ENCODE peak calls at places on chromosomes 16 and 17, in ten cellular contexts. R is HEK293T; L is stimulated activated CD8-positive, alpha-beta memory T cell treated with anti-CD3 and anti-CD28 coated beads, Interleukin-15, amount 100 ng/mL, for 4 hours; Y is SK-N-DZ; D is left colon; H is omental fat pad; Z is activated CD4-positive, alpha-beta T cell treated with anti-CD3 and anti-CD28 coated beads for 36 hours; E is fibroblast of gingiva; A is COLO829; N is hippocampal formation. G is an unnamed sample.

GRCh38 chr16:83258366-83258765 is 549.4 kb upstream of the HSBP1 start:
- DNase-seq in R (no peak), L (no peak), Y (no peak), D (no peak), H (no peak), Z (no peak), E (no peak), A (no peak), N (no peak), G (no peak)

GRCh38 chr17:27756467-27757371 is 43.6 kb downstream of the NOS2 start:
- DNase-seq in R (peak), L (peak), Y (peak), D (peak), H (peak), Z (peak), E (peak), A (peak), N (peak), G (peak)

GRCh38 chr17:42210046-42210445 is 15.8 kb upstream of the GHDC start:
- DNase-seq in R (no peak), L (no peak), Y (no peak), D (no peak), H (no peak), Z (no peak), E (no peak), A (no peak), N (no peak), G (no peak)

GRCh38 chr16:50466170-50466569 is 82.0 kb upstream of the NKD1 start:
- DNase-seq in R (no peak), L (no peak), Y (no peak), D (no peak), H (no peak), Z (no peak), E (no peak), A (no peak), N (no peak), G (no peak)

GRCh38 chr16:54467398-54467797 is 180.8 kb upstream of the IRX3 start:
- DNase-seq in R (no peak), L (no peak), Y (no peak), D (no peak), H (no peak), Z (no peak), E (no peak), A (no peak), N (no peak), G (no peak)

GRCh38 chr17:75645889-75646625 is 12.8 kb downstream of the SMIM5 start:
- DNase-seq in R (no peak), L (no peak), Y (no peak), D (peak), H (no peak), Z (no peak), E (no peak), A (no peak), N (peak), G (peak)

GRCh38 chr17:31144427-31144826 is 49.6 kb downstream of the NF1 start:
- DNase-seq in R (no peak), L (no peak), Y (no peak), D (no peak), H (no peak), Z (no peak), E (no peak), A (no peak), N (no peak), G (no peak)

GRCh38 chr17:14198013-14198412 is 38.6 kb downstream of the CDRT15 start:
- DNase-seq in R (no peak), L (no peak), Y (peak), D (no peak), H (no peak), Z (no peak), E (no peak), A (no peak), N (no peak), G (no peak)

GRCh38 chr16:57409870-57410585 is 5.5 kb downstream of the CCL17 start:
- DNase-seq in R (no peak), L (no peak), Y (peak), D (no peak), H (no peak), Z (no peak), E (no peak), A (no peak), N (no peak), G (no peak)

GRCh38 chr16:11668590-11669379 is 530 bp downstream of the SNN start:
- DNase-seq in R (no peak), L (no peak), Y (no peak), D (peak), H (no peak), Z (peak), E (no peak), A (no peak), N (no peak), G (peak)

GRCh38 chr17:8818047-8818446 is 18.9 kb upstream of the MFSD6L start:
- DNase-seq in R (no peak), L (no peak), Y (no peak), D (no peak), H (no peak), Z (no peak), E (no peak), A (no peak), N (no peak), G (no peak)

GRCh38 chr17:75896360-75897075 is at the start of gene TRIM65:
- DNase-seq in R (peak), L (peak), Y (peak), D (peak), H (no peak), Z (peak), E (peak), A (peak), N (peak), G (peak)

GRCh38 chr17:28982191-28982793 is 23.5 kb downstream of the SEZ6 start:
- DNase-seq in R (no peak), L (peak), Y (no peak), D (no peak), H (no peak), Z (peak), E (no peak), A (peak), N (no peak), G (peak)

GRCh38 chr16:19432429-19432828 is 14.7 kb downstream of the TMC5 start:
- DNase-seq in R (no peak), L (no peak), Y (no peak), D (no peak), H (no peak), Z (no peak), E (no peak), A (no peak), N (no peak), G (no peak)

GRCh38 chr16:86457621-86458456 is 52.5 kb upstream of the FOXF1 start:
- DNase-seq in R (no peak), L (no peak), Y (no peak), D (peak), H (no peak), Z (no peak), E (peak), A (no peak), N (no peak), G (no peak)

GRCh38 chr17:81003711-81004335 is 12.2 kb downstream of the CHMP6 start:
- DNase-seq in R (no peak), L (no peak), Y (no peak), D (peak), H (no peak), Z (peak), E (no peak), A (no peak), N (no peak), G (no peak)

GRCh38 chr17:2551493-2551892 is 39.8 kb upstream of the METTL16 start:
- DNase-seq in R (no peak), L (no peak), Y (no peak), D (no peak), H (no peak), Z (no peak), E (no peak), A (no peak), N (no peak), G (no peak)

GRCh38 chr16:51051671-51052070 is 99.4 kb downstream of the SALL1 start:
- DNase-seq in R (no peak), L (no peak), Y (no peak), D (no peak), H (no peak), Z (no peak), E (no peak), A (no peak), N (no peak), G (no peak)